ENCODE peak calls at places on chromosome X, in seven cellular contexts. K is left lung, Y is HepG2, D is uterus, J is left ventricle myocardium inferior, N is lung, F is RWPE2. B is an unnamed sample.
A peak's percentile ranks its signal among the peaks of the same experiment; 100 is the strongest.

GRCh38 chrX:26925088-26925487 is 538.1 kb downstream of the PPP4R3C start:
- DNase-seq in K (no peak), Y (no peak), D (no peak), J (no peak), N (no peak), F (no peak), B (no peak)

GRCh38 chrX:123878177-123878576 is 18.3 kb downstream of the XIAP start:
- DNase-seq in K (no peak), Y (no peak), D (no peak), J (no peak), N (no peak), F (no peak), B (no peak)

GRCh38 chrX:103464071-103464773 is 55.1 kb downstream of the RAB40A start:
- DNase-seq in K (no peak), Y (peak; percentile 10), D (no peak), J (no peak), N (no peak), F (no peak), B (no peak)

GRCh38 chrX:71992711-71993110 is 82.1 kb downstream of the NHSL2 start:
- DNase-seq in K (no peak), Y (no peak), D (no peak), J (no peak), N (peak; percentile 27), F (no peak), B (no peak)

GRCh38 chrX:45505214-45505613 is 304.5 kb upstream of the DIPK2B start:
- DNase-seq in K (no peak), Y (no peak), D (no peak), J (no peak), N (no peak), F (no peak), B (no peak)

GRCh38 chrX:116198235-116198634 is 27.7 kb downstream of the AGTR2 start:
- DNase-seq in K (no peak), Y (no peak), D (no peak), J (no peak), N (no peak), F (no peak), B (no peak)

GRCh38 chrX:1871887-1872286 is 257.0 kb downstream of the ASMT start:
- DNase-seq in K (no peak), Y (no peak), D (no peak), J (no peak), N (no peak), F (no peak), B (no peak)

GRCh38 chrX:136659174-136659573 is 11.2 kb downstream of the CD40LG start:
- DNase-seq in K (no peak), Y (no peak), D (no peak), J (no peak), N (no peak), F (no peak), B (no peak)

GRCh38 chrX:68292471-68292870 is 140.8 kb downstream of the OPHN1 start:
- DNase-seq in K (no peak), Y (no peak), D (no peak), J (no peak), N (no peak), F (no peak), B (no peak)

GRCh38 chrX:120087289-120088017 is 10.0 kb upstream of the RHOXF2B start:
- DNase-seq in K (no peak), Y (no peak), D (no peak), J (no peak), N (peak; percentile 15), F (no peak), B (no peak)

GRCh38 chrX:44459501-44459900 is 83.2 kb downstream of the FUNDC1 start:
- DNase-seq in K (no peak), Y (peak; percentile 8), D (no peak), J (no peak), N (no peak), F (no peak), B (no peak)

GRCh38 chrX:19046343-19047215 is 62.7 kb upstream of the PHKA2 start:
- DNase-seq in K (no peak), Y (no peak), D (no peak), J (no peak), N (no peak), F (no peak), B (no peak)

GRCh38 chrX:72133851-72134546 is 2.3 kb upstream of the RTL5 start:
- DNase-seq in K (no peak), Y (no peak), D (no peak), J (no peak), N (no peak), F (no peak), B (no peak)

GRCh38 chrX:45619290-45619689 is 418.6 kb upstream of the DIPK2B start:
- DNase-seq in K (no peak), Y (no peak), D (no peak), J (no peak), N (no peak), F (no peak), B (no peak)

GRCh38 chrX:100408643-100409315 is 1.3 kb downstream of the PCDH19 start:
- DNase-seq in K (no peak), Y (no peak), D (no peak), J (no peak), N (no peak), F (no peak), B (no peak)

GRCh38 chrX:145817666-145818521 is at the start of gene SLITRK2:
- DNase-seq in K (peak; percentile 50), Y (no peak), D (peak; percentile 12), J (no peak), N (no peak), F (no peak), B (no peak)

GRCh38 chrX:110346681-110347080 is 12.0 kb upstream of the RTL9 start:
- DNase-seq in K (peak; percentile 30), Y (no peak), D (peak; percentile 15), J (peak; percentile 14), N (no peak), F (no peak), B (no peak)

GRCh38 chrX:150897371-150898319 is 823 bp downstream of the CD99L2 start:
- DNase-seq in K (peak; percentile 60), Y (no peak), D (no peak), J (no peak), N (no peak), F (no peak), B (no peak)

GRCh38 chrX:4397471-4397870 is 684.0 kb upstream of the PRKX start:
- DNase-seq in K (no peak), Y (no peak), D (no peak), J (no peak), N (no peak), F (no peak), B (no peak)

GRCh38 chrX:101206471-101206870 is 13.1 kb upstream of the DRP2 start:
- DNase-seq in K (no peak), Y (peak; percentile 16), D (no peak), J (no peak), N (no peak), F (no peak), B (no peak)

GRCh38 chrX:9465380-9466114 is 689 bp downstream of the TBL1X start:
- DNase-seq in K (peak; percentile 77), Y (no peak), D (peak; percentile 17), J (peak; percentile 17), N (no peak), F (no peak), B (peak; percentile 66)

GRCh38 chrX:101507986-101508385 is 22.7 kb downstream of the ARMCX4 start:
- DNase-seq in K (no peak), Y (no peak), D (no peak), J (no peak), N (no peak), F (no peak), B (no peak)

GRCh38 chrX:4805559-4805958 is 1092.1 kb upstream of the PRKX start:
- DNase-seq in K (no peak), Y (peak; percentile 0), D (no peak), J (no peak), N (no peak), F (no peak), B (no peak)

GRCh38 chrX:114599305-114599704 is 15.4 kb downstream of the HTR2C start:
- DNase-seq in K (no peak), Y (no peak), D (no peak), J (no peak), N (no peak), F (no peak), B (no peak)

GRCh38 chrX:69133561-69134542 is 31.4 kb downstream of the PJA1 start:
- DNase-seq in K (no peak), Y (peak; percentile 59), D (peak; percentile 40), J (no peak), N (no peak), F (no peak), B (no peak)

GRCh38 chrX:66030505-66031317 is 9.2 kb downstream of the VSIG4 start:
- DNase-seq in K (no peak), Y (peak; percentile 0), D (no peak), J (no peak), N (no peak), F (no peak), B (no peak)
- TF ChIP-seq CTCF in K (peak; percentile 34), Y (peak; percentile 51), D (peak; percentile 6), J (peak; percentile 49), N (peak; percentile 37), F (peak; percentile 11), B (peak; percentile 7)

GRCh38 chrX:132022115-132022862 is 813 bp upstream of the STK26 start:
- DNase-seq in K (no peak), Y (peak; percentile 2), D (no peak), J (no peak), N (no peak), F (no peak), B (no peak)
- TF ChIP-seq CTCF in K (no peak), Y (no peak), D (no peak), J (no peak), N (no peak), F (peak; percentile 68), B (no peak)

GRCh38 chrX:49879656-49880277 is 483 bp downstream of the USP27X start:
- DNase-seq in K (no peak), Y (no peak), D (no peak), J (no peak), N (no peak), F (no peak), B (no peak)

GRCh38 chrX:49878834-49879655 is at the start of gene USP27X:
- DNase-seq in K (peak; percentile 94), Y (peak; percentile 86), D (peak; percentile 77), J (peak; percentile 72), N (peak; percentile 80), F (peak; percentile 72), B (peak; percentile 76)

GRCh38 chrX:49878128-49878833 is 1.0 kb upstream of the USP27X start:
- DNase-seq in K (peak; percentile 39), Y (no peak), D (peak; percentile 14), J (peak; percentile 13), N (no peak), F (no peak), B (no peak)

GRCh38 chrX:49877397-49878101 is 1.7 kb upstream of the USP27X start:
- DNase-seq in K (no peak), Y (peak; percentile 94), D (no peak), J (no peak), N (no peak), F (no peak), B (no peak)

DNA sequence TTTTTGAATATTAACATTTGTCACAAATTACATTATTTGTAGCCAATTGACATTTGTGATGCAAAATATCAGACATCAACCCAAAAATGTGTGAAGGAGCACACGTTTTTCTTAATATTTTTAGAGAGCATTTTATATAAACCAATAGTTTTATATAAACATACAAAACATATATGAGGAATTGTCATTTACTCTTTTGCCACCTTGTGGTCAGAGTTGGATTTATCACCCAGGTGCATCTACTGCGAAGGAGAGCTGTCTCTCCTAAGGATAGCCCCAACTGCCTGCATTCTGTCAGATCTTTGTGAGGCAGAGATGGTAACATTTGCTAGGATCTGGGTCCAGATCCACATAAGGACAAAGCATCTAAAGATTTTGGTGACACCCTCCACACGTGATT is 2.5 kb upstream of the USP27X start:
- DNase-seq in K (no peak), Y (peak; percentile 55), D (no peak), J (no peak), N (no peak), F (no peak), B (no peak)
- TF ChIP-seq CTCF in K (peak; percentile 25), Y (peak; percentile 64), D (peak; percentile 19), J (peak; percentile 57), N (peak; percentile 19), F (peak; percentile 57), B (no peak)

GRCh38 chrX:132092439-132093065 is 35.3 kb downstream of the FRMD7 start:
- DNase-seq in K (no peak), Y (peak; percentile 55), D (peak; percentile 48), J (peak; percentile 17), N (peak; percentile 39), F (no peak), B (peak; percentile 61)
- TF ChIP-seq CTCF in K (peak; percentile 60), Y (peak; percentile 67), D (peak; percentile 51), J (peak; percentile 83), N (peak; percentile 47), F (peak; percentile 51), B (peak; percentile 78)

B was measured in tibial artery.